ENCODE peak calls at places on chromosomes 13 and 19, in six cellular contexts. One of them, this sample, is unnamed.

GRCh38 chr13:73056054-73056962 is 2.5 kb upstream of the KLF5 start:
- DNase-seq in keratinocyte: no peak
- DNase-seq in HTR-8/SVneo: peak
- DNase-seq in stimulated activated CD4-positive, alpha-beta T cell treated with anti-CD3 and anti-CD28 coated beads, Interleukin-1b, Interleukin-23, amount 100 ng/mL, for 24 hours: no peak
- DNase-seq in posterior cingulate gyrus: no peak
- DNase-seq in adrenal gland: no peak
- DNase-seq in this sample: no peak

GRCh38 chr13:31517599-31517998 is 221.7 kb upstream of the RXFP2 start:
- DNase-seq in keratinocyte: no peak
- DNase-seq in stimulated activated CD4-positive, alpha-beta T cell treated with anti-CD3 and anti-CD28 coated beads, Interleukin-1b, Interleukin-23, amount 100 ng/mL, for 24 hours: no peak
- DNase-seq in HTR-8/SVneo: no peak
- DNase-seq in adrenal gland: no peak
- DNase-seq in posterior cingulate gyrus: no peak
- DNase-seq in this sample: no peak

GRCh38 chr19:35011737-35012682 is 11.9 kb downstream of the GRAMD1A start:
- DNase-seq in adrenal gland: no peak
- DNase-seq in posterior cingulate gyrus: no peak
- DNase-seq in keratinocyte: no peak
- DNase-seq in HTR-8/SVneo: no peak
- DNase-seq in stimulated activated CD4-positive, alpha-beta T cell treated with anti-CD3 and anti-CD28 coated beads, Interleukin-1b, Interleukin-23, amount 100 ng/mL, for 24 hours: no peak
- DNase-seq in this sample: no peak

GRCh38 chr19:46759817-46760333 is 13.6 kb upstream of the STRN4 start:
- DNase-seq in posterior cingulate gyrus: no peak
- DNase-seq in stimulated activated CD4-positive, alpha-beta T cell treated with anti-CD3 and anti-CD28 coated beads, Interleukin-1b, Interleukin-23, amount 100 ng/mL, for 24 hours: no peak
- DNase-seq in adrenal gland: no peak
- DNase-seq in HTR-8/SVneo: no peak
- DNase-seq in keratinocyte: no peak
- DNase-seq in this sample: no peak

GRCh38 chr13:105147481-105147880 is 1388.0 kb downstream of the EFNB2 start:
- DNase-seq in posterior cingulate gyrus: no peak
- DNase-seq in stimulated activated CD4-positive, alpha-beta T cell treated with anti-CD3 and anti-CD28 coated beads, Interleukin-1b, Interleukin-23, amount 100 ng/mL, for 24 hours: no peak
- DNase-seq in HTR-8/SVneo: no peak
- DNase-seq in adrenal gland: no peak
- DNase-seq in keratinocyte: no peak
- DNase-seq in this sample: no peak

GRCh38 chr13:32314271-32314967 is 744 bp downstream of the ZAR1L start:
- DNase-seq in keratinocyte: no peak
- DNase-seq in posterior cingulate gyrus: no peak
- DNase-seq in stimulated activated CD4-positive, alpha-beta T cell treated with anti-CD3 and anti-CD28 coated beads, Interleukin-1b, Interleukin-23, amount 100 ng/mL, for 24 hours: no peak
- DNase-seq in adrenal gland: peak
- DNase-seq in HTR-8/SVneo: no peak
- DNase-seq in this sample: peak

GRCh38 chr13:91426913-91427312 is 28.5 kb downstream of the GPC5 start:
- DNase-seq in keratinocyte: no peak
- DNase-seq in posterior cingulate gyrus: no peak
- DNase-seq in adrenal gland: no peak
- DNase-seq in HTR-8/SVneo: no peak
- DNase-seq in stimulated activated CD4-positive, alpha-beta T cell treated with anti-CD3 and anti-CD28 coated beads, Interleukin-1b, Interleukin-23, amount 100 ng/mL, for 24 hours: no peak
- DNase-seq in this sample: no peak

GRCh38 chr13:98961204-98962105 is 16.4 kb downstream of the DOCK9 start:
- DNase-seq in HTR-8/SVneo: no peak
- DNase-seq in stimulated activated CD4-positive, alpha-beta T cell treated with anti-CD3 and anti-CD28 coated beads, Interleukin-1b, Interleukin-23, amount 100 ng/mL, for 24 hours: no peak
- DNase-seq in keratinocyte: peak
- DNase-seq in adrenal gland: no peak
- DNase-seq in posterior cingulate gyrus: no peak
- DNase-seq in this sample: no peak

GRCh38 chr13:40069173-40070044 is 413.9 kb downstream of the COG6 start:
- DNase-seq in keratinocyte: no peak
- DNase-seq in HTR-8/SVneo: peak
- DNase-seq in posterior cingulate gyrus: peak
- DNase-seq in stimulated activated CD4-positive, alpha-beta T cell treated with anti-CD3 and anti-CD28 coated beads, Interleukin-1b, Interleukin-23, amount 100 ng/mL, for 24 hours: peak
- DNase-seq in adrenal gland: peak
- DNase-seq in this sample: peak